ENCODE peak calls at places on chromosomes 4 and X, in four cellular contexts. S is brain microvascular endothelial cell, P is progenitor cell of endocrine pancreas, F is fibroblast of lung. L is an unnamed sample.

GRCh38 chrX:71143508-71143907 is 1.1 kb upstream of the NLGN3 start:
- DNase-seq in S (no peak), F (peak), P (no peak), L (no peak)

GRCh38 chrX:65516756-65517155 is 17.8 kb downstream of the LAS1L start:
- DNase-seq in P (no peak), F (no peak), S (no peak), L (no peak)

GRCh38 chr4:18689308-18689915 is 667.9 kb upstream of the LCORL start:
- DNase-seq in P (peak), F (peak), S (peak), L (peak)

GRCh38 chr4:176302283-176303275 is 17.2 kb upstream of the SPCS3 start:
- DNase-seq in S (peak), P (no peak), F (peak), L (no peak)

GRCh38 chrX:24131476-24131875 is 18.1 kb upstream of the ZFX start:
- DNase-seq in P (no peak), S (no peak), F (no peak), L (no peak)

GRCh38 chrX:18702362-18703195 is 4.9 kb upstream of the PPEF1 start:
- DNase-seq in F (peak), P (no peak), S (peak), L (no peak)

GRCh38 chr4:119337010-119337409 is 15.1 kb upstream of the FABP2 start:
- DNase-seq in S (no peak), P (no peak), F (peak), L (no peak)

GRCh38 chrX:44224760-44225159 is 118.7 kb downstream of the EFHC2 start:
- DNase-seq in P (no peak), S (no peak), F (no peak), L (no peak)

GRCh38 chr4:80125252-80126177 is 52.5 kb upstream of the ANTXR2 start:
- DNase-seq in F (peak), S (no peak), P (no peak), L (peak)

GRCh38 chr4:176034498-176034897 is 31.1 kb upstream of the WDR17 start:
- DNase-seq in F (peak), P (no peak), S (no peak), L (peak)

GRCh38 chr4:119656342-119656741 is 27.7 kb upstream of the PDE5A start:
- DNase-seq in F (no peak), P (no peak), S (no peak), L (no peak)

GRCh38 chrX:102840871-102841705 is 96.0 kb upstream of the RAB40AL start:
- DNase-seq in F (peak), S (peak), P (no peak), L (no peak)

GRCh38 chrX:65924938-65925507 is 114.9 kb downstream of the VSIG4 start:
- DNase-seq in F (no peak), P (no peak), S (no peak), L (no peak)

GRCh38 chr4:108486046-108486445 is 134.3 kb upstream of the RPL34 start:
- DNase-seq in S (no peak), F (no peak), P (no peak), L (no peak)

GRCh38 chrX:24231780-24232179 is 82.1 kb downstream of the SUPT20HL2 start:
- DNase-seq in P (no peak), F (no peak), S (no peak), L (no peak)

GRCh38 chr4:169032883-169033645 is 23.0 kb upstream of the CBR4 start:
- DNase-seq in F (peak), S (no peak), P (no peak), L (no peak)

GRCh38 chrX:13569479-13570244 is at the start of gene EGFL6:
- DNase-seq in P (peak), S (no peak), F (no peak), L (no peak)

GRCh38 chr4:156476359-156476758 is 495.2 kb downstream of the PDGFC start:
- DNase-seq in F (peak), S (peak), P (no peak), L (no peak)

GRCh38 chr4:36006226-36006625 is 238.1 kb downstream of the ARAP2 start:
- DNase-seq in F (peak), P (no peak), S (no peak), L (no peak)

GRCh38 chr4:3611778-3612177 is 79.6 kb upstream of the LRPAP1 start:
- DNase-seq in S (no peak), F (no peak), P (no peak), L (no peak)

GRCh38 chrX:9859711-9860555 is 73.7 kb downstream of the SHROOM2 start:
- DNase-seq in F (peak), S (peak), P (no peak), L (no peak)

GRCh38 chr4:152316969-152317368 is 218.9 kb downstream of the FBXW7 start:
- DNase-seq in P (no peak), S (no peak), F (peak), L (no peak)

GRCh38 chr4:113474017-113474416 is 287.5 kb downstream of the CAMK2D start:
- DNase-seq in F (peak), S (peak), P (no peak), L (no peak)

GRCh38 chrX:70485466-70485865 is 40.8 kb downstream of the DLG3 start:
- DNase-seq in S (no peak), P (no peak), F (no peak), L (no peak)

GRCh38 chr4:4837921-4838601 is 21.4 kb upstream of the MSX1 start:
- DNase-seq in F (no peak), P (no peak), S (no peak), L (no peak)

GRCh38 chrX:72041901-72042859 is 89.5 kb downstream of the RTL5 start:
- DNase-seq in F (peak), S (no peak), P (no peak), L (no peak)

GRCh38 chr4:120009731-120010130 is 56.9 kb downstream of the MAD2L1 start:
- DNase-seq in F (peak), S (peak), P (no peak), L (no peak)

GRCh38 chrX:11351375-11352295 is 58.4 kb downstream of the AMELX start:
- DNase-seq in F (peak), P (no peak), S (peak), L (no peak)

GRCh38 chr4:170271723-170272122 is 182.0 kb upstream of the AADAT start:
- DNase-seq in P (no peak), F (no peak), S (no peak), L (no peak)

GRCh38 chr4:56745082-56745481 is 64.0 kb upstream of the HOPX start:
- DNase-seq in F (no peak), P (no peak), S (no peak), L (no peak)

GRCh38 chr4:74317616-74318256 is 9.5 kb downstream of the EPGN start:
- DNase-seq in P (no peak), F (peak), S (no peak), L (no peak)

GRCh38 chrX:40272786-40273185 is 175.0 kb upstream of the BCOR start:
- DNase-seq in F (no peak), S (no peak), P (no peak), L (no peak)

GRCh38 chr4:139617702-139618490 is 47.7 kb upstream of the MGST2 start:
- DNase-seq in P (no peak), F (no peak), S (no peak), L (peak)

GRCh38 chr4:55426518-55426917 is 30.8 kb downstream of the TMEM165 start:
- DNase-seq in P (no peak), S (no peak), F (no peak), L (no peak)

GRCh38 chrX:54482839-54483593 is 13.0 kb downstream of the FGD1 start:
- DNase-seq in F (no peak), S (no peak), P (no peak), L (no peak)

GRCh38 chr4:109730294-109731051 is 603 bp upstream of the PLA2G12A start:
- DNase-seq in P (peak), F (peak), S (peak), L (no peak)

GRCh38 chrX:7689791-7690412 is 153.1 kb upstream of the VCX start:
- DNase-seq in P (no peak), S (no peak), F (no peak), L (no peak)

GRCh38 chr4:7398104-7398423 is 36.7 kb downstream of the PSAPL1 start:
- DNase-seq in S (peak), F (peak), P (no peak), L (no peak)
- TF ChIP-seq CTCF in S (peak), F (no peak), P (no peak), L (no peak)

GRCh38 chr4:23333556-23333945 is 556.3 kb downstream of the PPARGC1A start:
- DNase-seq in P (no peak), S (no peak), F (peak), L (no peak)

GRCh38 chr4:23332266-23332665 is 557.6 kb downstream of the PPARGC1A start:
- DNase-seq in S (no peak), P (no peak), F (no peak), L (no peak)

GRCh38 chr4:23333946-23334878 is 555.6 kb downstream of the PPARGC1A start:
- DNase-seq in S (peak), F (peak), P (no peak), L (peak)

DNA sequence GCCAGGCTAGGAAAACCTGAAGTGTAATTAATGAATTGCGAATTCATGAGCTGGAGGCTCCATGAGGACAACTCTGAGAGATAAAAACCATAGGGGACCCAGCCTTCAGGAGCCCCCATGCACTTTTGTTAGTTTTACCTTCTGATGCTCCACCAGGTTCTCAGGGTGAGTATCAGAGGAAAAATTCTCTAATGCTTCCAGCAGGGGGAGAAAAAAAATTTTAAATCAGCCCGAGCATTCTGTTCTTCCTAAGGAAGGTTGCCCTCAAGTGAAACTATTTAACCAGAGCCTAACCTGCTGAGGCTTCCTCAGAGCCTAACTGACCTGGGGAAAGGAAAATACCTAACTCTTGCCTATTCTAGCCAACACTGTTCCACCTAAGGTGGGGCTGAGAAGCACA is 552.6 kb downstream of the PPARGC1A start:
- DNase-seq in F (no peak), S (no peak), P (no peak), L (peak)
- TF ChIP-seq CTCF in F (peak), S (peak), P (peak), L (peak)

GRCh38 chr4:77566148-77566547 is 39.5 kb upstream of the CXCL13 start:
- DNase-seq in F (no peak), P (no peak), S (no peak), L (no peak)
- TF ChIP-seq CTCF in F (no peak), P (no peak), S (no peak), L (no peak)

GRCh38 chrX:130577431-130577830 is 175.6 kb downstream of the RBMX2 start:
- DNase-seq in S (no peak), P (no peak), F (no peak), L (no peak)

GRCh38 chrX:130575831-130576404 is 174.1 kb downstream of the RBMX2 start:
- DNase-seq in F (peak), P (peak), S (peak), L (peak)

GRCh38 chrX:130578906-130579305 is 177.1 kb downstream of the RBMX2 start:
- DNase-seq in P (no peak), S (no peak), F (peak), L (no peak)
- TF ChIP-seq CTCF in P (no peak), S (no peak), F (no peak), L (no peak)

GRCh38 chr4:159398236-159398638 is 295.4 kb downstream of the RAPGEF2 start:
- DNase-seq in S (no peak), F (peak), P (no peak), L (no peak)
- TF ChIP-seq CTCF in S (peak), F (no peak), P (no peak), L (no peak)

DNA sequence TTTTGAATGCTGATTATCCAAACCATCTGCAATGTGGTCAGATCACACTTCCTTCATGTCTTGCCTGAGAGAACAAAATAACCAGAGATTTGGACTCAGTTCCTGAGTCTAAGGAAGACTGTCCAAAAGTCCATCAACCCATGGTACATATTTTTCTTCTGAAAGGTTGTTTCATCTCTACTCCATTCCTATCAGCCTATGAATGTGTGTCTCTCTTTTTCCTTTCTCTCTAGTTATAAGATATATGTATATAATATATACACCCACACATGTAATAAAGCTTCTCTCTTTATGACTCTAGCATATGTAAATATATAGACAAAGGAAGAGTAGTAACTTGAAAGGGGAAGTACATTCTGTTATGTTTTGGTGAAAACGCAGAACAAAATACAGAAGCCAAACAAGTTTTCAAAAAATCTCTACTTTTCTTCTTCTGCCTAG is 227.0 kb downstream of the ARHGAP24 start:
- DNase-seq in P (no peak), S (no peak), F (peak), L (peak)
- TF ChIP-seq CTCF in P (no peak), S (no peak), F (no peak), L (no peak)

GRCh38 chrX:78514852-78515251 is 144.3 kb downstream of the RTL3 start:
- DNase-seq in P (no peak), F (no peak), S (no peak), L (no peak)
- TF ChIP-seq CTCF in P (peak), F (no peak), S (no peak), L (peak)

DNA sequence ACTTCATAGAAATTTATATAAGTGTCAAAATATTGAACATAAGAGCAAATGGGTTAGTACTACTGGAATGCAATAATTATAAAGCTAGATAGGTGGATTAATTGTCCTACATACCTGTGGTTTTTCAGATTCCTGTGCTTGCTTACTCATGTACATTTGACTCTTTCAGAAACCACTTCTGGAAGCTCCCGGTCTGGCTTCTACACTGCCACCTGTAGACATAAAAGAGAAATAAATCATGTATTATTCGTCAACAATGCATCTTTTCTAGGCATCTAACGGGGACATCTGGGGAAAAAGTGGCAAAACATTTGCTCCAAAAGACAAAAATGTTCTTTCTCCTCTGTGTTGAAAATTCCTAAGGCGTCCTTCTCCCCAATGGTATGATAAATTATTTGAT is 648.6 kb upstream of the DIPK2B start:
- DNase-seq in F (peak), P (no peak), S (peak), L (no peak)
- TF ChIP-seq CTCF in F (peak), P (peak), S (peak), L (peak)

GRCh38 chrX:1749499-1749898 is 134.6 kb downstream of the ASMT start:
- DNase-seq in P (no peak), F (no peak), S (no peak), L (no peak)
- TF ChIP-seq CTCF in P (no peak), F (no peak), S (no peak), L (peak)